ENCODE peak calls at places on chromosomes 1 and 21, in six cellular contexts. U is HepG2, B is upper lobe of left lung, J is K562, V is PC-3, M is Panc1. Z is an unnamed sample.

GRCh38 chr21:27759820-27760219 is 792.9 kb upstream of the ADAMTS5 start:
- ATAC-seq in J (no peak), U (no peak), B (no peak), V (peak; percentile 55), M (no peak), Z (no peak)

GRCh38 chr1:77398115-77398514 is 116.3 kb downstream of the AK5 start:
- ATAC-seq in J (no peak), B (no peak), U (no peak), V (no peak), M (no peak), Z (no peak)

GRCh38 chr1:27137544-27138075 is 17.3 kb downstream of the SLC9A1 start:
- ATAC-seq in J (peak; percentile 77), U (peak; percentile 39), M (no peak), B (peak; percentile 68), V (no peak), Z (peak; percentile 34)

GRCh38 chr1:117568999-117569398 is 36.8 kb upstream of the TENT5C start:
- ATAC-seq in J (peak; percentile 24), V (no peak), M (no peak), U (no peak), B (no peak), Z (no peak)

GRCh38 chr1:48227165-48228013 is 4.9 kb downstream of the SLC5A9 start:
- ATAC-seq in J (no peak), M (no peak), V (no peak), U (no peak), B (no peak), Z (no peak)

GRCh38 chr21:44995257-44995941 is 55.6 kb downstream of the SLX9 start:
- ATAC-seq in V (no peak), U (no peak), M (no peak), B (no peak), J (no peak), Z (no peak)

GRCh38 chr1:6592441-6592840 is 10.2 kb downstream of the KLHL21 start:
- ATAC-seq in U (no peak), J (peak; percentile 3), M (no peak), B (no peak), V (no peak), Z (no peak)

GRCh38 chr1:234433563-234434285 is 45.3 kb downstream of the TARBP1 start:
- ATAC-seq in M (no peak), J (peak; percentile 94), B (no peak), U (no peak), V (peak; percentile 99), Z (no peak)

GRCh38 chr1:88504601-88505000 is 179.5 kb upstream of the PKN2 start:
- ATAC-seq in B (no peak), M (no peak), U (no peak), V (no peak), J (no peak), Z (no peak)

GRCh38 chr1:32221980-32222751 is at the start of the genes EIF3I and TMEM234:
- ATAC-seq in J (peak; percentile 95), M (peak; percentile 99), V (peak; percentile 93), U (peak; percentile 95), B (peak; percentile 95), Z (peak; percentile 97)
- H3K36me3 ChIP-seq in J (peaks cover 50% of the 10 kb centered on the region), M (peaks cover 18% of the 10 kb centered on the region), V (peaks cover 19% of the 10 kb centered on the region), U (peaks cover 24% of the 10 kb centered on the region), B (peaks cover 45% of the 10 kb centered on the region), Z (no peaks in the 10 kb centered on the region)

GRCh38 chr1:119740886-119741780 is 27.6 kb downstream of the HMGCS2 start:
- ATAC-seq in U (no peak), V (no peak), B (no peak), J (no peak), M (no peak), Z (no peak)
- H3K36me3 ChIP-seq in U (peaks cover 79% of the 10 kb centered on the region), V (peaks cover 7% of the 10 kb centered on the region), B (no peaks in the 10 kb centered on the region), J (peaks cover 7% of the 10 kb centered on the region), M (no peaks in the 10 kb centered on the region), Z (peaks cover 28% of the 10 kb centered on the region)

GRCh38 chr1:3895951-3896325 is 4.1 kb downstream of the C1orf174 start:
- ATAC-seq in B (no peak), J (no peak), M (no peak), U (no peak), V (no peak), Z (no peak)
- H3K36me3 ChIP-seq in B (peaks cover 3% of the 10 kb centered on the region), J (peaks cover 47% of the 10 kb centered on the region), M (peaks cover 3% of the 10 kb centered on the region), U (peaks cover 23% of the 10 kb centered on the region), V (peaks cover 21% of the 10 kb centered on the region), Z (peaks cover 7% of the 10 kb centered on the region)

GRCh38 chr21:34865922-34866271 is 183.2 kb downstream of the RUNX1 start:
- ATAC-seq in U (peak; percentile 18), J (peak; percentile 9), V (peak; percentile 6), B (no peak), M (no peak), Z (peak; percentile 22)

GRCh38 chr21:34867785-34868184 is 181.3 kb downstream of the RUNX1 start:
- ATAC-seq in B (no peak), U (no peak), J (no peak), M (no peak), V (no peak), Z (no peak)

GRCh38 chr21:34870246-34870645 is 178.9 kb downstream of the RUNX1 start:
- ATAC-seq in V (no peak), M (no peak), J (no peak), B (no peak), U (no peak), Z (no peak)

GRCh38 chr21:34871026-34871908 is 177.8 kb downstream of the RUNX1 start:
- ATAC-seq in J (peak; percentile 31), V (no peak), U (no peak), B (no peak), M (peak; percentile 43), Z (no peak)

DNA sequence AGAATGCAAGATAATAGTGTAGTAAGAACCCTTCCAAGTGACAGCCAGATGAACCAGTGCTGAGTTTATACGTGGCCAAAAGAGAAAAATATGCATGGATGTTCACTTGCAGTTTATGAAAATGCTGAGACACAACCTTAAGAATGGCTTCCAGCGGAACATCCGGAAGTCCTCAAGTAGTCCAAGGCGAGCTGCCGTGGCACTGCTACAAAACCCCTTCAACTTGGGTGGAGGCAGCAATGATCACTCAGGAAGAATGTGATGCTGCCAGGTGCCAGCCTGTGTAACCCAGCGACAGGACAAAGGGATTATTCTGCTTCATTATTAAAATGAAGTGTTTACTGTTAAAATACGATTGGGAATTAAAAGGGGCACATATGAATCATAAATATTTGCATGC is 179.6 kb downstream of the RUNX1 start:
- ATAC-seq in M (no peak), U (no peak), J (no peak), V (no peak), B (peak; percentile 74), Z (no peak)
- H3K36me3 ChIP-seq in M (no peaks in the 10 kb centered on the region), U (peaks cover 65% of the 10 kb centered on the region), J (peaks cover 93% of the 10 kb centered on the region), V (peaks cover 81% of the 10 kb centered on the region), B (peaks cover 42% of the 10 kb centered on the region), Z (no peaks in the 10 kb centered on the region)

Z was measured in gastroesophageal sphincter.